ENCODE peak calls at places on chromosomes 2 and 18, in five cellular contexts. N is H9, R is IMR-90, S is neuronal stem cell, O is H1. W is an unnamed sample.

GRCh38 chr2:218429951-218430692 is 11.2 kb downstream of the VIL1 start:
- DNase-seq in S (no peak), R (no peak), N (no peak), O (no peak), W (no peak)

GRCh38 chr2:73257425-73258125 is 23.5 kb downstream of the CCT7 start:
- DNase-seq in O (no peak), N (no peak), R (no peak), S (no peak), W (no peak)

GRCh38 chr18:8615397-8616025 is 6.3 kb downstream of the RAB12 start:
- DNase-seq in R (peak), S (no peak), O (no peak), N (no peak), W (peak)

GRCh38 chr2:74399785-74400184 is 19.7 kb upstream of the DCTN1 start:
- DNase-seq in R (peak), S (no peak), O (no peak), N (no peak), W (peak)

GRCh38 chr2:137508739-137509384 is 455.4 kb upstream of the HNMT start:
- DNase-seq in O (no peak), N (peak), R (no peak), S (no peak), W (peak)

GRCh38 chr2:30979822-30980245 is 158.4 kb downstream of the GALNT14 start:
- DNase-seq in N (no peak), O (no peak), S (no peak), R (peak), W (peak)

GRCh38 chr2:196987654-196988364 is 61.3 kb upstream of the PGAP1 start:
- DNase-seq in O (no peak), N (no peak), S (no peak), R (peak), W (peak)

GRCh38 chr2:55511508-55512124 is 7.9 kb upstream of the CFAP36 start:
- DNase-seq in N (peak), O (no peak), S (peak), R (peak), W (peak)

GRCh38 chr2:47147011-47147410 is 8.1 kb downstream of the STPG4 start:
- DNase-seq in R (no peak), O (no peak), S (no peak), N (no peak), W (no peak)

GRCh38 chr18:31513189-31513907 is 15.4 kb downstream of the DSG2 start:
- DNase-seq in O (no peak), S (no peak), N (no peak), R (peak), W (peak)

GRCh38 chr2:171083426-171083825 is 77.3 kb downstream of the TLK1 start:
- DNase-seq in R (no peak), N (no peak), O (no peak), S (no peak), W (no peak)

GRCh38 chr2:72883356-72883962 is 3.7 kb upstream of the SPR start:
- DNase-seq in S (peak), R (peak), O (peak), N (peak), W (peak)

GRCh38 chr2:239781461-239781860 is 243.7 kb downstream of the NDUFA10 start:
- DNase-seq in S (no peak), O (no peak), R (no peak), N (no peak), W (no peak)

GRCh38 chr2:216118474-216118873 is 9.3 kb downstream of the XRCC5 start:
- DNase-seq in S (no peak), O (no peak), N (no peak), R (peak), W (no peak)

GRCh38 chr2:170713280-170714155 is 1.6 kb upstream of the SP5 start:
- DNase-seq in S (no peak), R (no peak), N (peak), O (peak), W (no peak)

GRCh38 chr2:157336137-157336721 is 10.6 kb upstream of the ERMN start:
- DNase-seq in O (peak), R (peak), S (no peak), N (peak), W (peak)

GRCh38 chr2:33804155-33804554 is 205.1 kb upstream of the FAM98A start:
- DNase-seq in O (no peak), S (no peak), R (no peak), N (no peak), W (no peak)

GRCh38 chr2:170020777-170021176 is 157.2 kb upstream of the MYO3B start:
- DNase-seq in R (no peak), S (no peak), O (no peak), N (no peak), W (no peak)

GRCh38 chr2:182952741-182953450 is 85.4 kb downstream of the NCKAP1 start:
- DNase-seq in R (peak), S (no peak), O (no peak), N (no peak), W (no peak)

GRCh38 chr2:145108959-145109710 is 589.2 kb upstream of the ZEB2 start:
- DNase-seq in R (no peak), O (no peak), N (no peak), S (no peak), W (no peak)
- H2AFZ ChIP-seq in R (no peak), O (no peak), N (no peak), S (peak), W (no peak)

DNA sequence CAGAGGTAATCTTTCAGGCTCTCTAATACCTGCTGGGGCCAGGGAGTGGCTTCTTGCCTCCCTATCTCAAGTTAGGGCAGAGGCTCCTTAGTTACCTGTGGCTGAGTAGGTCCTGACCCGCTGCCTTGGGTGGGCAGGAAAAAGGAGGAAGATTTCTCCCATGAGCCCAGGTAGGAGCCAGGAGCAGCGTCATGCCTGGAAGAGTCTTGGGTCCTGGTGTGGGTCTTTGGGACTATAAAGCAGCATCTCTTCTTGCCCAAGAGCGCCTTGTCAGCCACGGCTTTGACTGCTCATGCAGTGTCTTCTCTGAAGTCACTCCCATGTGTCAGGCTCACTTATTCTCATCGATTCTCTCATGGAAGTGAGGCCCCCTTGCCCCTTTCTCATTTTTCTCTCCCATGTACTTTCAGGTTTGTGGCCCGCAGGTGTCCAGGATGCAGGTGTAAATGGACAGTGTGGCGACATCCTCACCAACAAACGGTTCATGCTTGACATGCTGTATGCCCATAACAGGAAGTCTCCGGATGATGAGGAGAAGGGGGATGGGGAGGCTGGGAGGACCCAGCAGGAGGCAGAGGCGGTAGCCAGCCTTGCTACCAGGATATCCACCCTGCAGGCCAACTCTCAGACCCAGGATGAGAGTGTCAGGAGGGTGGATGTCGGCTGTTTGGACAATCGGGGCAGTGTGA is 111.2 kb downstream of the TPGS2 start:
- DNase-seq in S (no peak), N (no peak), O (no peak), R (no peak), W (peak)
- H2BK5ac ChIP-seq in S (no peak), N (no peak), O (no peak), R (no peak), W (no peak)

GRCh38 chr2:9288233-9288632 is 81.6 kb downstream of the ASAP2 start:
- DNase-seq in N (no peak), R (peak), S (no peak), O (no peak), W (peak)

GRCh38 chr2:9286553-9287399 is 80.2 kb downstream of the ASAP2 start:
- DNase-seq in S (no peak), O (no peak), R (peak), N (no peak), W (peak)

GRCh38 chr2:9291331-9291730 is 84.7 kb downstream of the ASAP2 start:
- DNase-seq in S (no peak), R (peak), O (no peak), N (no peak), W (no peak)

GRCh38 chr2:9287400-9288059 is 80.9 kb downstream of the ASAP2 start:
- DNase-seq in R (peak), O (no peak), N (no peak), S (no peak), W (peak)

GRCh38 chr2:9288681-9289338 is 82.2 kb downstream of the ASAP2 start:
- DNase-seq in O (no peak), S (no peak), N (no peak), R (peak), W (no peak)
- H2AK5ac ChIP-seq in O (no peak), S (no peak), N (no peak), R (peak), W (no peak)

DNA sequence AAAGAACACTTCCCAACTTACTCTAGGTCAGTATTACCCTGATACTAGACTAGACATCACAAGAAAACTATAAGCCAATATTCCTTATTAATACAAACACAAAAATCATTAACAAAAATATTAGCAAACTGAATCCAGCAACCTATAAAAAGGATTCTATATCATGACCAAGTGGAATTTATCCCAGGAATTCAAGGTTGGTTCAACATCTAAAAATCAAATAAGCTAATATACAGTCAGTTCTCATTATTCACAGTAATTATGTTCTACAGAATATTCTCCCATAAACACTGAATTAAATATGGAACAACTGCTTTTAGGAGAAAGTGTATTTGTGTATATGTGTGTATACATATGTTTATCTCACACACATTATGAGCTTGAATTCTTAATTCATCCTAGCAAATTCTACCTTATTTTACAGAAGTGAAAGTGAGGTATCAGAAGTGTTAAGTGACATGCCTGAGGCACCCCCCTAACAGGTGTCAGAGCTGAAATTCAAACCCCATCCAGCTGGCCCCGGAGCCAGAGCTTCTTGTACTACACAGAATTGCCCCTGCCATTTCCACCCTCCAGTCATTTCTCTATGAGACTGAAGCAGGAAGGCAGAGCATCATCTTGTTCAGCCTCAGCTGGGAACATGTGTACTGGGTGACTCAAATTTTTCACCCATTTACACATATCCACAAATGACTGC is 77.8 kb downstream of the MALT1 start:
- DNase-seq in R (no peak), N (no peak), O (no peak), S (no peak), W (no peak)
- H2AFZ ChIP-seq in R (no peak), N (no peak), O (no peak), S (no peak), W (no peak)

DNA sequence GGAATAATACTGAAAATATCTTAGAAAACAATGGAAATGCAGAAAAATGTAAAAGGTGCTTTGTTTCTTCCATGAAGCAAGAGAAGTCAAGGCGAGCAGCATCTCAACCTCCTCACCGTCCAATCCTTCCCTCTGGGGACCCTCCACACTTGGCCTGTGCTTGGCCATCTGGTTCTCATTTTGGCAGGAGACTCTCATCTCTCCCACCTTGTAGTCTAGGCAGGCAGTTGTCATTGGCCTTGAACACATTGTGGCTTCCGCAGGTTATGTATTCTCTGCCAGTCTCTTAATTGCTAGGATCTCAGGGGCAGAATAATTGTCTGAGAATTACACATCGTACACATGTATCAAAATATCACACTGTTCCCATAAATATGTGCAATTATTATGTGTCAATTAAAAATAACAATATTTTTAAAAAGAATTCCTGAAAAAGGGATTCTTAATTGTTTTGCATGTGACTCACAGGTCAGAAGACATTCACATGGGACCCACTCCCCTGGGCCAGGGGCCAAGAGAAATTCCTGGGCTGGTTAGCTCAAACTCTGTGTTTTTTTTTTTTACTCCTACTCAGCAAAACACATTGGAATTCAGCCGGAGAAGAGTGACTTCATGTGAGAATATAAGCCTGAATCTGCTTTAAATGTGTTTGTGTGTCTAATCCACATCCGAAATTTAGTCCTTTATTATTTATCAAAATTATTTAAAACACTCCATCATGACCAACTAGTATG is 14.0 kb upstream of the ANKRD62 start:
- DNase-seq in R (peak), N (no peak), O (no peak), S (no peak), W (no peak)
- H2BK5ac ChIP-seq in R (no peak), N (no peak), O (no peak), S (no peak), W (no peak)

DNA sequence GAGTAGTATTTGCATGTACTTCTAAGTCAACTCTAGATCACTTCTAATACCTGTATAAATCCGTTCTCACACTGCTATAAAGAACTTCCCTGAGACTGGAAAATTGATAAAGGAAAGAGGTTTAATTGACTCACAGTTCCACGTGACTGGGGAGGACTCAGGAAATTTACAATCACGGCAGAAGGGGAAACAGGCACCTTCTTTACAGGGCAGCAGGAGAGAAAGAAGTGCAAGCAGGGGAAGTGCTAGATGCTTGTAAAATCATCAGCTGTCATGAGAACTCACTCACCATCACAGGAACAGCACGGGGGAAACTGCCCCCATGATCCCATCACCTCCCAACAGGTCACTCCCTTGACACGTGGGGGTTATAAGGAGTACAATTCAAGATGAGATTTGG is 24.0 kb upstream of the SLC35F5 start:
- DNase-seq in S (no peak), N (no peak), O (no peak), R (no peak), W (no peak)
- H2AK5ac ChIP-seq in S (no peak), N (no peak), O (no peak), R (no peak), W (no peak)

GRCh38 chr2:214104219-214104618 is 306.6 kb upstream of the VWC2L start:
- DNase-seq in O (no peak), R (no peak), N (no peak), S (no peak), W (no peak)

GRCh38 chr2:214107731-214108130 is 303.1 kb upstream of the VWC2L start:
- DNase-seq in O (no peak), S (no peak), N (no peak), R (no peak), W (no peak)

GRCh38 chr2:214108598-214108997 is 302.3 kb upstream of the VWC2L start:
- DNase-seq in O (no peak), S (no peak), R (no peak), N (no peak), W (no peak)

GRCh38 chr2:214103199-214104001 is 307.5 kb upstream of the VWC2L start:
- DNase-seq in R (peak), N (no peak), O (no peak), S (no peak), W (no peak)

GRCh38 chr2:214104967-214105366 is 305.9 kb upstream of the VWC2L start:
- DNase-seq in O (no peak), S (no peak), R (no peak), N (no peak), W (no peak)
- H2AFZ ChIP-seq in O (no peak), S (no peak), R (no peak), N (no peak), W (no peak)

W was measured in trophoblast cell.